ENCODE peak calls at places on chromosomes 1 and 21, in seven cellular contexts. I is heart right ventricle; H is uterus; J is sigmoid colon; X is CD14-positive monocyte; Q is CD4-positive, alpha-beta T cell; G is cardiac muscle cell. D is an unnamed sample.

GRCh38 chr21:41783476-41784150 is 16.8 kb upstream of the RIPK4 start:
- DNase-seq in I (no peak), H (no peak), J (no peak), X (peak; percentile 42), Q (no peak), G (no peak), D (no peak)

GRCh38 chr1:224433041-224433670 is 1.4 kb downstream of the WDR26 start:
- DNase-seq in I (no peak), H (peak; percentile 17), J (no peak), X (no peak), Q (no peak), G (peak; percentile 12), D (no peak)

GRCh38 chr1:33045814-33046213 is 9.1 kb upstream of the AK2 start:
- DNase-seq in I (no peak), H (no peak), J (no peak), X (peak; percentile 59), Q (no peak), G (peak; percentile 46), D (no peak)

GRCh38 chr1:59971464-59971911 is 44.9 kb upstream of the CYP2J2 start:
- DNase-seq in I (peak; percentile 63), H (peak; percentile 68), J (peak; percentile 77), X (no peak), Q (peak; percentile 4), G (peak; percentile 69), D (peak; percentile 75)

GRCh38 chr1:192133350-192133950 is 24.8 kb upstream of the RGS18 start:
- DNase-seq in I (no peak), H (no peak), J (no peak), X (no peak), Q (no peak), G (peak; percentile 20), D (no peak)

GRCh38 chr1:108050911-108051624 is 86.1 kb upstream of the VAV3 start:
- DNase-seq in I (peak; percentile 14), H (no peak), J (no peak), X (no peak), Q (no peak), G (no peak), D (no peak)

GRCh38 chr1:151058682-151059341 is 610 bp downstream of the CDC42SE1 start:
- DNase-seq in I (peak; percentile 21), H (no peak), J (peak; percentile 71), X (no peak), Q (no peak), G (peak; percentile 42), D (no peak)

GRCh38 chr1:154316704-154317103 is 4.2 kb upstream of the AQP10 start:
- DNase-seq in I (no peak), H (no peak), J (no peak), X (no peak), Q (no peak), G (no peak), D (no peak)

GRCh38 chr1:108072294-108072693 is 107.3 kb upstream of the VAV3 start:
- DNase-seq in I (no peak), H (no peak), J (no peak), X (no peak), Q (no peak), G (no peak), D (no peak)

GRCh38 chr1:842816-843215 is 80.9 kb upstream of the SAMD11 start:
- DNase-seq in I (no peak), H (no peak), J (no peak), X (no peak), Q (no peak), G (no peak), D (no peak)

DNA sequence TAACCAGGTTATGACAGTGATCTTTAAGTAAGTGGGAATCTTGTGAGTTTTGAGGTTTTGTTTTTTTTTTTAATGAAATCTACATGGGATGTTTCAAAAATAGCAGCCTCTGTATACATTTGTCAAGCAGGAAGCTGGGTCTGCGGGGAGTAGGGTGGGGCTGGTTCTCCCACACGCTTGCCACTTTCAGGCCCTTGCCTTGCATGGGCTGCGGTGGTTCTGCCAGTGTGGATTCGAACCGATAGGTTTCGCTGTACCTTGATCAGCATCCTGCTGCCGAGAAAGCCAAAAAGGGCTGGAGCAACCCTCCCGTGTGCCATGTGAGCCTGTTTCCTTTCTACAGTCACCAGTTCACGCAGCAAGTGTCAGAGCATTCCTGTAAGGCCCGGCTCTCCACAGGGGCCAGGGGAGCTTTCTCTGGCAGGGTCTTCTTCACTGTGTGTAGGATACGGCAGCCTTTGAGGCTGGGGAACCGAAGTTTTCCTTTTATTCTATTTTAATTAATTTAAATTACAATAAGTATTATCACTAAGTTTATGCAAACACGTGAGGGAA is 79.2 kb upstream of the SAMD11 start:
- DNase-seq in I (no peak), H (no peak), J (no peak), X (no peak), Q (peak; percentile 10), G (no peak), D (no peak)
- TF ChIP-seq CTCF in I (no peak), H (no peak), J (no peak), X (no peak), Q (no peak), G (no peak), D (no peak)

GRCh38 chr1:75124510-75124909 is 9.7 kb upstream of the LHX8 start:
- DNase-seq in I (no peak), H (no peak), J (peak; percentile 42), X (no peak), Q (no peak), G (no peak), D (no peak)
- TF ChIP-seq CTCF in I (no peak), H (no peak), J (no peak), X (no peak), Q (no peak), G (no peak), D (no peak)

GRCh38 chr1:95089888-95090287 is 17.1 kb upstream of the ALG14 start:
- DNase-seq in I (no peak), H (no peak), J (no peak), X (no peak), Q (no peak), G (no peak), D (no peak)

GRCh38 chr1:95080446-95080845 is 7.7 kb upstream of the ALG14 start:
- DNase-seq in I (no peak), H (no peak), J (no peak), X (no peak), Q (no peak), G (no peak), D (no peak)

GRCh38 chr1:95086949-95087533 is 14.3 kb upstream of the ALG14 start:
- DNase-seq in I (peak; percentile 73), H (no peak), J (no peak), X (no peak), Q (no peak), G (peak; percentile 97), D (no peak)

GRCh38 chr1:95084317-95085176 is 11.8 kb upstream of the ALG14 start:
- DNase-seq in I (no peak), H (no peak), J (no peak), X (no peak), Q (peak; percentile 4), G (no peak), D (peak; percentile 65)

GRCh38 chr1:95085376-95085775 is 12.6 kb upstream of the ALG14 start:
- DNase-seq in I (no peak), H (no peak), J (no peak), X (no peak), Q (no peak), G (no peak), D (no peak)
- TF ChIP-seq CTCF in I (no peak), H (no peak), J (no peak), X (no peak), Q (no peak), G (no peak), D (no peak)

GRCh38 chr1:199046618-199047017 is 407.8 kb downstream of the PTPRC start:
- DNase-seq in I (no peak), H (no peak), J (no peak), X (no peak), Q (no peak), G (peak; percentile 21), D (no peak)
- TF ChIP-seq CTCF in I (no peak), H (no peak), J (no peak), X (no peak), Q (no peak), G (peak; percentile 24), D (no peak)

GRCh38 chr1:162861101-162861500 is at the start of gene CCDC190:
- DNase-seq in I (peak; percentile 29), H (no peak), J (no peak), X (no peak), Q (no peak), G (peak; percentile 47), D (no peak)
- TF ChIP-seq CTCF in I (no peak), H (no peak), J (no peak), X (no peak), Q (no peak), G (no peak), D (no peak)

D was measured in GM13976.